ENCODE peak calls at places on chromosome 13, in eight cellular contexts. A, C, T, S, Y, F, Z and J are unnamed samples.

GRCh38 chr13:26485288-26485687 is 72.2 kb upstream of the WASF3 start:
- DNase-seq in S (no peak), T (no peak), C (no peak), F (no peak), Z (no peak), A (no peak), Y (no peak), J (no peak)

GRCh38 chr13:72368031-72368430 is 359.4 kb downstream of the MZT1 start:
- DNase-seq in C (no peak), F (no peak), Y (no peak), A (no peak), Z (no peak), S (no peak), T (no peak), J (no peak)

GRCh38 chr13:31824705-31825512 is 85.6 kb downstream of the RXFP2 start:
- DNase-seq in S (no peak), T (peak; percentile 26), F (no peak), Z (peak; percentile 55), A (peak; percentile 41), C (no peak), Y (no peak), J (peak; percentile 19)

GRCh38 chr13:79723462-79724116 is 242.6 kb downstream of the NDFIP2 start:
- DNase-seq in C (no peak), Z (peak; percentile 23), F (no peak), A (no peak), S (no peak), T (no peak), Y (no peak), J (no peak)

GRCh38 chr13:49248433-49249002 is 793 bp downstream of the CDADC1 start:
- DNase-seq in F (no peak), Z (peak; percentile 54), A (peak; percentile 54), C (no peak), T (no peak), S (no peak), Y (no peak), J (peak; percentile 22)

GRCh38 chr13:91722267-91722884 is 324.0 kb downstream of the GPC5 start:
- DNase-seq in T (no peak), Y (no peak), A (peak; percentile 32), S (no peak), C (no peak), Z (peak; percentile 50), F (no peak), J (peak; percentile 16)

GRCh38 chr13:48233097-48233885 is at the start of gene ITM2B:
- DNase-seq in A (peak; percentile 66), C (peak; percentile 36), T (peak; percentile 80), Z (peak; percentile 82), F (no peak), Y (peak; percentile 88), S (no peak), J (peak; percentile 75)

GRCh38 chr13:34340534-34340933 is 522.6 kb downstream of the RFC3 start:
- DNase-seq in C (no peak), T (no peak), Z (peak; percentile 57), A (peak; percentile 54), S (no peak), Y (no peak), F (no peak), J (no peak)

GRCh38 chr13:49220856-49221614 is 897 bp downstream of the MLNR start:
- DNase-seq in Z (peak; percentile 15), T (peak; percentile 49), F (no peak), A (no peak), Y (no peak), S (no peak), C (no peak), J (peak; percentile 52)

GRCh38 chr13:102484329-102484728 is 82.5 kb upstream of the FGF14 start:
- DNase-seq in Y (no peak), A (peak; percentile 13), S (no peak), F (no peak), Z (peak; percentile 3), T (no peak), C (no peak), J (no peak)

GRCh38 chr13:25300861-25301346 is 521 bp upstream of the NUP58 start:
- DNase-seq in T (peak; percentile 42), C (no peak), S (no peak), F (no peak), Z (no peak), Y (peak; percentile 58), A (no peak), J (no peak)

GRCh38 chr13:67094952-67095351 is 135.2 kb downstream of the PCDH9 start:
- DNase-seq in Y (no peak), F (no peak), S (no peak), T (no peak), C (no peak), Z (peak; percentile 33), A (no peak), J (no peak)

GRCh38 chr13:94236876-94237275 is 242.6 kb downstream of the DCT start:
- DNase-seq in Y (no peak), A (peak; percentile 28), F (no peak), S (no peak), T (no peak), C (no peak), Z (peak; percentile 16), J (no peak)

GRCh38 chr13:72508392-72508791 is 219.0 kb downstream of the MZT1 start:
- DNase-seq in T (no peak), Y (no peak), F (no peak), S (no peak), A (no peak), Z (no peak), C (no peak), J (no peak)

GRCh38 chr13:23868521-23868920 is 20.7 kb downstream of the MIPEP start:
- DNase-seq in A (peak; percentile 54), T (no peak), F (peak; percentile 59), C (no peak), Z (peak; percentile 50), S (no peak), Y (no peak), J (no peak)

GRCh38 chr13:103788061-103788652 is 721.9 kb upstream of the SLC10A2 start:
- DNase-seq in C (no peak), F (no peak), Y (no peak), S (no peak), A (no peak), T (peak; percentile 22), Z (no peak), J (no peak)

GRCh38 chr13:28489536-28489935 is 5.4 kb downstream of the FLT1 start:
- DNase-seq in S (peak; percentile 50), Z (no peak), F (peak; percentile 60), C (no peak), Y (no peak), A (no peak), T (no peak), J (no peak)

GRCh38 chr13:78228211-78228610 is 309.6 kb upstream of the EDNRB start:
- DNase-seq in F (no peak), A (peak; percentile 0), Y (no peak), C (no peak), T (no peak), S (no peak), Z (peak; percentile 0), J (no peak)

GRCh38 chr13:36029171-36029570 is 102.0 kb downstream of the DCLK1 start:
- DNase-seq in C (no peak), Z (peak; percentile 22), F (no peak), A (peak; percentile 71), Y (no peak), T (no peak), S (no peak), J (no peak)

GRCh38 chr13:97749174-97749573 is 204.3 kb upstream of the IPO5 start:
- DNase-seq in C (no peak), A (peak; percentile 7), T (no peak), Z (no peak), S (peak; percentile 1), Y (no peak), F (no peak), J (no peak)

GRCh38 chr13:67100723-67101122 is 129.4 kb downstream of the PCDH9 start:
- DNase-seq in T (no peak), A (no peak), C (no peak), Z (no peak), F (no peak), S (no peak), Y (no peak), J (no peak)

GRCh38 chr13:72437458-72437857 is 290.0 kb downstream of the MZT1 start:
- DNase-seq in A (peak; percentile 1), Z (no peak), C (no peak), T (no peak), F (peak; percentile 59), Y (no peak), S (no peak), J (no peak)

GRCh38 chr13:112904436-112904960 is 64.5 kb upstream of the MCF2L start:
- DNase-seq in T (no peak), Y (no peak), C (no peak), Z (no peak), S (no peak), A (no peak), F (no peak), J (no peak)
- TF ChIP-seq CTCF in T (no peak), Y (no peak), C (no peak), Z (no peak), S (no peak), A (no peak), F (no peak), J (no peak)

DNA sequence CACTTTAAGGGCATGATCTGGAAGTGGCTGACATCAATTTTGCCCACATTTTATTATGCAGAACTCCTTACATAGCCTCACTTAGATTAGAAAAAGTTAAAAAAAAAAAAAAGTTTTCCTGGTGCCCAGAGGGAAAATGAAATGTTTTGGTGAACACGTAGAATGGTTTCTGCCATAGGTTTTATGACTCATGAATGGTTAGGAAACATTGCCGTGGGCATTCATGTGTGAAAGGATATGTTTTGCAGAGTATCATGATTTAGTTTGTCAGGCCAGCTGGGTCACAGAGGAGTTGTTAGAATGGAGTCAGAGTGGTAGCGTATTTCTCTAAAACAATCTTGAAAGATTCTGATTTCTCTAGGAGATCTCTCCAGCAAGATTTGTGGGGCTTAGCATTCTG is 133.8 kb downstream of the MRPL57 start:
- DNase-seq in S (no peak), F (no peak), A (no peak), Z (no peak), T (no peak), Y (no peak), C (no peak), J (no peak)
- TF ChIP-seq CTCF in S (no peak), F (no peak), A (no peak), Z (no peak), T (no peak), Y (no peak), C (no peak), J (no peak)

DNA sequence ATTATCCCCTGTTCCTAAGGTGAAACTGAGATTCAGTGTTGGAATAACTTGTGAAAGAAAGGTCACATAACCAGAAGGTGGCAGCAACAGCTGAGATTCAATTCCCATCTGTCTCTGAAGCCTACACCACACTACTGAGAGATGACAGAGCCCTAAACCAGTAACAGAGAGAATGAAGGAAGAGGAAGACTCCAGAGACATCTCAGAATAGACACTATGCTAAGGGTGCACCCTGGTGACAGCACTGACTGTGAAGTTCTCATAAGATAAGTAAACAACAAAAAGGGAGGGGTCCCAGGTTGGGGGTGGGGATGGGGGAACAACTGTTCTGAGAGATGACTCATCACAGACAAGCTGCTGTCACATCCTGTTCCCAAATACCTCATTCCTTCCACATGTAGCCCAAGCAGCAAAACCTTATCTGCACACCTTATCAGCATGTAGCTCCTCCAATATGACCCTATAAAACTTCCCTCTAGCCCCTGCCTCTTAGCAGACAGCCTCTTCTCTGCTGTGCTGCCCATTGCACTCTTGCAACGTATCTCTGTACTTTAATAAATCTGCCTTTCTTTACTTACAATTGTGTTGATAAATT is 46.5 kb downstream of the UTP14C start:
- DNase-seq in T (no peak), F (no peak), A (peak; percentile 57), Y (no peak), S (peak; percentile 10), C (no peak), Z (peak; percentile 44), J (peak; percentile 30)
- TF ChIP-seq CTCF in T (no peak), F (peak; percentile 18), A (peak; percentile 30), Y (no peak), S (no peak), C (no peak), Z (peak; percentile 24), J (no peak)

GRCh38 chr13:30572859-30573275 is 44.9 kb upstream of the USPL1 start:
- DNase-seq in T (no peak), C (no peak), A (peak; percentile 70), S (no peak), Y (no peak), Z (peak; percentile 67), F (no peak), J (peak; percentile 40)
- TF ChIP-seq CTCF in T (no peak), C (no peak), A (peak; percentile 40), S (peak; percentile 21), Y (peak; percentile 8), Z (peak; percentile 22), F (peak; percentile 24), J (peak; percentile 22)